ENCODE peak calls at places on chromosome 14, in four cellular contexts. G, I, Q and T are unnamed samples.

GRCh38 chr14:43005807-43006206 is 1399.1 kb downstream of the LRFN5 start:
- DNase-seq in G (no peak), I (no peak), Q (no peak), T (no peak)

GRCh38 chr14:32950584-32950983 is 11.9 kb downstream of the NPAS3 start:
- DNase-seq in G (no peak), I (no peak), Q (no peak), T (no peak)

GRCh38 chr14:65686761-65687160 is 274.2 kb downstream of the FUT8 start:
- DNase-seq in G (no peak), I (no peak), Q (no peak), T (no peak)

GRCh38 chr14:29821665-29822429 is 105.8 kb downstream of the PRKD1 start:
- DNase-seq in G (no peak), I (no peak), Q (no peak), T (no peak)

GRCh38 chr14:105392161-105393090 is 5.9 kb upstream of the TEX22 start:
- DNase-seq in G (peak), I (no peak), Q (no peak), T (no peak)

GRCh38 chr14:27608377-27608776 is 1010.5 kb upstream of the NOVA1 start:
- DNase-seq in G (no peak), I (no peak), Q (no peak), T (no peak)

GRCh38 chr14:58824796-58825195 is 187.0 kb downstream of the DACT1 start:
- DNase-seq in G (no peak), I (no peak), Q (no peak), T (no peak)

GRCh38 chr14:51627313-51627712 is 24.4 kb upstream of the FRMD6 start:
- DNase-seq in G (no peak), I (no peak), Q (no peak), T (no peak)

GRCh38 chr14:100383727-100384158 is 60.6 kb downstream of the SLC25A47 start:
- DNase-seq in G (no peak), I (peak), Q (peak), T (peak)

GRCh38 chr14:103522028-103522581 is 525 bp downstream of the CKB start:
- DNase-seq in G (no peak), I (no peak), Q (peak), T (no peak)

GRCh38 chr14:60242420-60242819 is 6.6 kb upstream of the PPM1A start:
- DNase-seq in G (no peak), I (no peak), Q (no peak), T (no peak)

GRCh38 chr14:56094063-56094462 is 24.1 kb upstream of the PELI2 start:
- DNase-seq in G (no peak), I (no peak), Q (no peak), T (no peak)

GRCh38 chr14:21476526-21476924 is 234 bp downstream of the RAB2B start:
- DNase-seq in G (peak), I (peak), Q (peak), T (peak)

GRCh38 chr14:97306133-97306784 is 509.1 kb downstream of the VRK1 start:
- DNase-seq in G (no peak), I (no peak), Q (no peak), T (no peak)

GRCh38 chr14:101110729-101111619 is 207.5 kb upstream of the RTL1 start:
- DNase-seq in G (peak), I (peak), Q (no peak), T (no peak)

GRCh38 chr14:35332517-35333346 is 40.5 kb downstream of the PSMA6 start:
- DNase-seq in G (no peak), I (peak), Q (no peak), T (no peak)

GRCh38 chr14:104116544-104117340 is 21.6 kb upstream of the KIF26A start:
- DNase-seq in G (peak), I (no peak), Q (peak), T (peak)

GRCh38 chr14:73478684-73479083 is 12.0 kb upstream of the RIOX1 start:
- DNase-seq in G (no peak), I (no peak), Q (no peak), T (no peak)

GRCh38 chr14:73476451-73476905 is 14.3 kb upstream of the RIOX1 start:
- DNase-seq in G (no peak), I (no peak), Q (no peak), T (no peak)

GRCh38 chr14:73472182-73473114 is 14.1 kb upstream of the NUMB start:
- DNase-seq in G (no peak), I (no peak), Q (peak), T (peak)

GRCh38 chr14:73474952-73475351 is 15.8 kb upstream of the RIOX1 start:
- DNase-seq in G (no peak), I (no peak), Q (no peak), T (no peak)

GRCh38 chr14:73477618-73478266 is 13.0 kb upstream of the RIOX1 start:
- DNase-seq in G (no peak), I (no peak), Q (no peak), T (peak)
- H3K27ac ChIP-seq in G (no peak), I (no peak), Q (no peak), T (peak)

GRCh38 chr14:91065266-91065665 is 4.8 kb upstream of the RPS6KA5 start:
- DNase-seq in G (no peak), I (no peak), Q (no peak), T (no peak)
- TF ChIP-seq CTCF in G (no peak), I (no peak), Q (no peak), T (no peak)

DNA sequence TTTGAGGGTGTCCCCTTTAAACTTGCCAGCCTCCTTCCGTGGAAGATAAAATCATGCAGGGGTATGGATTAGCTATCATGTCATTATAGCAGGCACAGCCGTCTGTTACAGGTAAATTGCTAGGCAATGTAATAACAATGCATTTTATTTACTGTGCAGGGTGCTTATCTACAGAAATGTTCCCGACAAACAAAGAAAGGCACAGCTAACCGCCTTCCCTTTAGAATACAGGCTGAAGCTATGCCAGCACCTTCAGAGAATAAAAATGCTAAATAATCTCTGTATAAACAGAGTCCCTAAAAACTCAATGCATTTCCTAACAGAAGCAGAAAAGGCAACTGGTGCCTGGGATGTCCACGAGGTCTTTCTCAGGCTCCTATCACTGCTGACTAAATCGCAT is 239.2 kb downstream of the SPTSSA start:
- DNase-seq in G (no peak), I (no peak), Q (no peak), T (no peak)
- H3K27ac ChIP-seq in G (no peak), I (no peak), Q (no peak), T (no peak)

DNA sequence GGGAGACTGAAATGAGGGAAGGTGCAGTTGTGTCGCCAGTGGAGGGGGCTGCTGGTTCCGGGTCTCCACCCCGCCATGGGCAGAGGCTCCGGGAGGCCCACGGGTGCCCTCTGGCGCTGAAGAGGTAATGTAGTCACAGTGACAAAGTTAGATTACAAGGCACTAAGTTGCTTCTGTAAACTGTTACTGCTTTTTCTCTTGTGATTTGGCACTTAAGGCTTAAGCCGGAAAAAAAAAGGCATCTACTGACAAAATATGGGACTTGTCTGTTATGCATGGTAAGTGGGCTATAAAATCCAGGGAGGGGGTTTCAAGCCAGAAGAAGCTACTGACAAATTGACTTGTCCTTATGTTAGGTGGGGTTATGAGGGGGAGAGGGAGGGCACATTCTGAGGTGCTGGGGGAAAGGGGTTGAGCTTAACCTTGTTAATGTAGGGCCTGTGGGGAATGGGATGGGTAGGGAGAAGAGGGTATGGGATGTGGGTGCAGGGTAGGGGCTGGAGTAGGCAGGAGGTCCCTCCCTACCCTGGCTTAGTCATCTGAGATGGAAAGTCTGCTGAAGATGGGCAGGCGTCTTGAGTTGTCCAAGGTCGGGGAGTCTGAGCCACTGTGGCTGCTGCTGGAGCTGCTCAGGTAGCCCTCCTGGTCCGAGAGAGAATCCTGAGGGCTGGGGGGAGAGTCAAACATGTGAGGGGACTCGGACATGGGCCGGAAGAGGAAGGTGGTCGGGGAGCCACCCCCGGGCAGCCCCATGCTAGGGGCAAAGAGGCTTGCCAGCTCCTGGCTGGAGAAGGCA is 3.7 kb downstream of the ZFP36L1 start:
- DNase-seq in G (peak), I (peak), Q (peak), T (no peak)
- TF ChIP-seq CTCF in G (peak), I (peak), Q (peak), T (peak)

GRCh38 chr14:75279153-75279738 is 618 bp downstream of the FOS start:
- DNase-seq in G (no peak), I (peak), Q (peak), T (peak)
- H3K27ac ChIP-seq in G (peak), I (peak), Q (no peak), T (peak)

GRCh38 chr14:54564799-54565235 is 2.1 kb upstream of the SAMD4A start:
- DNase-seq in G (no peak), I (no peak), Q (peak), T (peak)

GRCh38 chr14:54564071-54564798 is 2.7 kb upstream of the SAMD4A start:
- DNase-seq in G (no peak), I (no peak), Q (peak), T (peak)

GRCh38 chr14:54566152-54566409 is 847 bp upstream of the SAMD4A start:
- DNase-seq in G (no peak), I (no peak), Q (no peak), T (no peak)

GRCh38 chr14:54566410-54567223 is at the start of gene SAMD4A:
- DNase-seq in G (peak), I (peak), Q (peak), T (peak)

GRCh38 chr14:54565236-54566151 is 1.4 kb upstream of the SAMD4A start:
- DNase-seq in G (peak), I (peak), Q (peak), T (peak)
- TF ChIP-seq CTCF in G (no peak), I (no peak), Q (no peak), T (no peak)